ENCODE peak calls at places on chromosome 13, in ten cellular contexts. A, T, R, H, D, Z, Q, E, O and W are unnamed samples.

GRCh38 chr13:77298403-77298802 is 28.5 kb downstream of the MYCBP2 start:
- DNase-seq in R (no peak), T (no peak), E (no peak), H (no peak), A (no peak), O (no peak), Q (no peak), Z (no peak), D (no peak), W (no peak)

GRCh38 chr13:104140557-104140956 is 1074.3 kb upstream of the SLC10A2 start:
- DNase-seq in H (no peak), E (no peak), Z (no peak), Q (no peak), A (no peak), T (no peak), O (no peak), D (no peak), R (no peak), W (no peak)

GRCh38 chr13:77563110-77563509 is 27.6 kb downstream of the SCEL start:
- DNase-seq in O (no peak), Z (no peak), R (no peak), A (no peak), Q (no peak), T (no peak), E (peak), H (no peak), D (no peak), W (no peak)

GRCh38 chr13:35887028-35887666 is 244.0 kb downstream of the DCLK1 start:
- DNase-seq in A (no peak), Z (peak), E (no peak), D (no peak), Q (no peak), O (no peak), H (no peak), T (no peak), R (no peak), W (no peak)

GRCh38 chr13:75485286-75486062 is 3.5 kb upstream of the TBC1D4 start:
- DNase-seq in D (peak), T (no peak), O (no peak), Q (no peak), H (no peak), A (peak), E (peak), Z (no peak), R (no peak), W (no peak)

GRCh38 chr13:67440240-67440639 is 210.1 kb upstream of the PCDH9 start:
- DNase-seq in Q (no peak), O (no peak), D (no peak), H (no peak), Z (no peak), T (no peak), A (no peak), R (no peak), E (no peak), W (no peak)

GRCh38 chr13:100510208-100510997 is 78.2 kb downstream of the GGACT start:
- DNase-seq in T (no peak), E (no peak), R (peak), D (no peak), A (no peak), Q (peak), O (no peak), H (no peak), Z (no peak), W (no peak)

GRCh38 chr13:112073245-112074138 is 6.5 kb downstream of the SOX1 start:
- DNase-seq in O (no peak), R (peak), T (no peak), E (no peak), Q (peak), H (no peak), A (no peak), Z (no peak), D (no peak), W (no peak)

GRCh38 chr13:22883262-22883840 is 297.4 kb upstream of the SGCG start:
- DNase-seq in T (no peak), E (no peak), D (no peak), H (no peak), R (no peak), Q (no peak), A (no peak), O (no peak), Z (no peak), W (no peak)

GRCh38 chr13:28059214-28059613 is 41.2 kb downstream of the FLT3 start:
- DNase-seq in R (peak), D (peak), H (peak), Q (peak), Z (peak), T (no peak), A (no peak), E (peak), O (no peak), W (no peak)
- TF ChIP-seq CTCF in R (peak), D (peak), H (peak), Q (peak), Z (peak), T (peak), A (no peak), E (peak), O (no peak), W (no peak)

GRCh38 chr13:47232516-47232915 is 335.7 kb upstream of the HTR2A start:
- DNase-seq in Z (no peak), O (no peak), T (no peak), H (no peak), E (no peak), Q (no peak), D (no peak), R (no peak), A (peak), W (no peak)

GRCh38 chr13:47230155-47230554 is 333.3 kb upstream of the HTR2A start:
- DNase-seq in H (no peak), A (no peak), D (no peak), O (no peak), Z (no peak), E (no peak), R (no peak), Q (no peak), T (no peak), W (no peak)

GRCh38 chr13:47220453-47221150 is 323.7 kb upstream of the HTR2A start:
- DNase-seq in E (peak), Z (no peak), A (no peak), D (no peak), O (no peak), R (no peak), H (no peak), T (no peak), Q (peak), W (no peak)

GRCh38 chr13:47226516-47226915 is 329.7 kb upstream of the HTR2A start:
- DNase-seq in D (no peak), E (no peak), T (no peak), Q (no peak), O (no peak), H (no peak), R (no peak), A (no peak), Z (no peak), W (no peak)
- TF ChIP-seq CTCF in D (no peak), E (no peak), T (no peak), Q (no peak), O (no peak), H (no peak), R (no peak), A (no peak), Z (no peak), W (no peak)

DNA sequence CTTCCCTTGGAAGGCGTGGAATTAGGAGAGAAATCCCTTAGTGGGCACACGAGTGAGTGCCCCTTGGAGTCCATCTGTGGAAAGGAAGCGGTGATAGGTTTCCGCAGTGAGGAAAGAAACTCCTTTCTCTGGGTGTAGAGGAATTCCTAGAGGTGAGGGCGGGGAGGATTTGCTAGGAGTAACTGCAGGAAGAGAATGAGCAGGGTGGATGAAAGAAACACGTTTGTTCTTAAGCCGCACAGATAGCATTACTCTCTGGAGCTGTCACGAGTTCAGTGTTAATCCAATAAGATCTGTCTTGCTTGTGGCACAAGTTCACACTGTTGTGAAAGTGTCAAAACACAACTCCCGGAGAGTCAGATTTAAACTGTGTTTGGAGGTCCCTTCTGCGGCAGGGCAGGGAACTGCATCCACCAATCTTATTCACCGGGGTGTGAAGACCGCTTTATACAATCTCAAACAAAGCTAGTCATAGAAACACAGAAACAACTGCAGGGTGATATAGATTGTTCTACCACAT is 1.2 kb downstream of the KL start:
- DNase-seq in E (peak), T (no peak), Q (peak), H (no peak), A (no peak), R (peak), Z (no peak), D (no peak), O (peak), W (no peak)
- TF ChIP-seq CTCF in E (peak), T (peak), Q (peak), H (peak), A (peak), R (peak), Z (no peak), D (no peak), O (peak), W (no peak)

GRCh38 chr13:110581489-110582185 is 20.1 kb upstream of the RAB20 start:
- DNase-seq in Z (no peak), R (peak), O (no peak), A (no peak), D (no peak), Q (no peak), T (no peak), E (no peak), H (no peak), W (no peak)
- TF ChIP-seq CTCF in Z (no peak), R (no peak), O (no peak), A (no peak), D (no peak), Q (no peak), T (no peak), E (no peak), H (no peak), W (no peak)